ENCODE peak calls at places on chromosomes 13 and 19, in eight cellular contexts. R, K, P, A, H, X, Y and Z are unnamed samples.
A peak's percentile ranks its signal among the peaks of the same experiment; 100 is the strongest.

GRCh38 chr19:45195764-45196163 is 17.2 kb downstream of the BLOC1S3 start:
- DNase-seq in R (peak; percentile 26), K (no peak), P (no peak), A (no peak), H (no peak), X (no peak), Y (no peak), Z (no peak)

GRCh38 chr19:1266818-1267440 is 2.2 kb upstream of the CIRBP start:
- DNase-seq in R (no peak), K (peak; percentile 79), P (peak; percentile 56), A (no peak), H (peak; percentile 79), X (peak; percentile 96), Y (peak; percentile 62), Z (no peak)

GRCh38 chr13:28455580-28456194 is 39.2 kb downstream of the FLT1 start:
- DNase-seq in R (no peak), K (no peak), P (no peak), A (no peak), H (no peak), X (no peak), Y (no peak), Z (no peak)

GRCh38 chr13:27965740-27966640 is 3.1 kb downstream of the CDX2 start:
- DNase-seq in R (no peak), K (no peak), P (no peak), A (no peak), H (no peak), X (no peak), Y (no peak), Z (peak; percentile 66)

GRCh38 chr13:110705826-110706569 is at the start of gene CARS2:
- DNase-seq in R (peak; percentile 93), K (peak; percentile 92), P (peak; percentile 95), A (peak; percentile 97), H (peak; percentile 97), X (peak; percentile 95), Y (peak; percentile 90), Z (peak; percentile 93)

GRCh38 chr13:37316935-37317334 is 211.5 kb upstream of the CSNK1A1L start:
- DNase-seq in R (no peak), K (no peak), P (no peak), A (no peak), H (no peak), X (no peak), Y (no peak), Z (no peak)

GRCh38 chr19:47032171-47032811 is 12.7 kb downstream of the NPAS1 start:
- DNase-seq in R (no peak), K (peak; percentile 58), P (peak; percentile 47), A (no peak), H (peak; percentile 75), X (peak; percentile 82), Y (peak; percentile 42), Z (no peak)

GRCh38 chr19:18068395-18068794 is 18.3 kb downstream of the IL12RB1 start:
- DNase-seq in R (no peak), K (no peak), P (no peak), A (no peak), H (no peak), X (no peak), Y (no peak), Z (no peak)

GRCh38 chr13:91652389-91652788 is 254.0 kb downstream of the GPC5 start:
- DNase-seq in R (no peak), K (no peak), P (no peak), A (no peak), H (no peak), X (no peak), Y (no peak), Z (peak; percentile 2)

GRCh38 chr13:113647351-113648217 is 10.4 kb downstream of the ATP4B start:
- DNase-seq in R (no peak), K (no peak), P (peak; percentile 48), A (peak; percentile 67), H (no peak), X (peak; percentile 99), Y (no peak), Z (no peak)

GRCh38 chr13:19052931-19053330 is 128.7 kb downstream of the TUBA3C start:
- DNase-seq in R (no peak), K (no peak), P (no peak), A (no peak), H (no peak), X (no peak), Y (no peak), Z (no peak)

GRCh38 chr13:21528616-21529015 is 69.5 kb upstream of the ZDHHC20 start:
- DNase-seq in R (no peak), K (peak; percentile 52), P (peak; percentile 63), A (peak; percentile 22), H (no peak), X (no peak), Y (no peak), Z (no peak)

GRCh38 chr19:6126335-6126974 is 9.0 kb upstream of the ACSBG2 start:
- DNase-seq in R (no peak), K (peak; percentile 47), P (peak; percentile 50), A (peak; percentile 48), H (no peak), X (no peak), Y (no peak), Z (no peak)

GRCh38 chr13:60758637-60759036 is 361.6 kb downstream of the TDRD3 start:
- DNase-seq in R (no peak), K (no peak), P (no peak), A (no peak), H (no peak), X (no peak), Y (no peak), Z (no peak)

GRCh38 chr13:29110003-29110402 is 289.9 kb downstream of the MTUS2 start:
- DNase-seq in R (no peak), K (no peak), P (no peak), A (no peak), H (no peak), X (no peak), Y (no peak), Z (no peak)

GRCh38 chr13:113547248-113547971 is 37.1 kb upstream of the TFDP1 start:
- DNase-seq in R (no peak), K (no peak), P (peak; percentile 60), A (peak; percentile 12), H (no peak), X (no peak), Y (no peak), Z (no peak)

GRCh38 chr19:33666196-33666595 is 44.4 kb downstream of the CHST8 start:
- DNase-seq in R (no peak), K (no peak), P (no peak), A (no peak), H (no peak), X (no peak), Y (no peak), Z (no peak)